ENCODE peak calls at places on chromosomes 2 and 18, in ten cellular contexts. N, X, U, P, J, K, R, G, Y and S are unnamed samples.

GRCh38 chr18:32040936-32041335 is 22.3 kb downstream of the RNF125 start:
- DNase-seq in R (no peak), K (no peak), Y (no peak), U (no peak), J (no peak), P (no peak), X (no peak), N (no peak), G (peak; percentile 30), S (no peak)

GRCh38 chr2:33304032-33304864 is 172.2 kb upstream of the RASGRP3 start:
- DNase-seq in P (no peak), G (no peak), N (no peak), K (peak; percentile 19), Y (no peak), R (no peak), J (no peak), U (no peak), X (no peak), S (no peak)

GRCh38 chr2:64393611-64394010 is 60.4 kb upstream of the LGALSL start:
- DNase-seq in N (no peak), X (no peak), J (no peak), P (no peak), U (no peak), Y (no peak), R (no peak), K (no peak), G (no peak), S (no peak)

GRCh38 chr2:85583667-85584353 is 421 bp upstream of the VAMP5 start:
- DNase-seq in Y (peak; percentile 58), J (no peak), N (peak; percentile 73), G (no peak), P (no peak), U (no peak), X (no peak), K (no peak), R (no peak), S (no peak)

GRCh38 chr2:241898681-241899270 is 29.2 kb downstream of the RTP5 start:
- DNase-seq in J (peak; percentile 70), R (no peak), G (no peak), K (no peak), P (peak; percentile 72), Y (no peak), U (no peak), X (peak; percentile 36), N (no peak), S (no peak)

GRCh38 chr2:37570773-37571570 is 100.5 kb downstream of the CDC42EP3 start:
- DNase-seq in R (no peak), J (no peak), G (no peak), K (no peak), Y (peak; percentile 77), P (no peak), X (no peak), N (no peak), U (no peak), S (peak; percentile 87)

GRCh38 chr18:23735021-23735464 is 45.8 kb downstream of the LAMA3 start:
- DNase-seq in U (no peak), K (no peak), G (no peak), N (no peak), P (no peak), R (no peak), J (no peak), X (no peak), Y (peak; percentile 48), S (no peak)

GRCh38 chr2:202154613-202155281 is 81.7 kb downstream of the KIAA2012 start:
- DNase-seq in U (no peak), J (no peak), Y (no peak), K (no peak), R (no peak), G (no peak), X (no peak), P (no peak), N (no peak), S (no peak)

GRCh38 chr2:43344911-43345373 is 118.5 kb upstream of the ZFP36L2 start:
- DNase-seq in R (peak; percentile 4), Y (peak; percentile 10), P (no peak), U (no peak), J (no peak), G (no peak), K (no peak), X (no peak), N (no peak), S (no peak)
- H3K4me3 ChIP-seq in R (no peak overlapping the region), Y (peak overlapping the region; percentile 59), P (no peak overlapping the region), U (peak overlapping the region; percentile 17), J (peak overlapping the region; percentile 2), G (no peak overlapping the region), K (no peak overlapping the region), X (no peak overlapping the region), N (no peak overlapping the region), S (no peak overlapping the region)

GRCh38 chr18:44685296-44685695 is 4.6 kb downstream of the SETBP1 start:
- DNase-seq in K (no peak), N (no peak), U (no peak), P (no peak), G (no peak), R (no peak), J (no peak), Y (no peak), X (no peak), S (no peak)

GRCh38 chr18:44681611-44682010 is 923 bp downstream of the SETBP1 start:
- DNase-seq in G (no peak), K (no peak), N (no peak), U (no peak), R (no peak), P (no peak), Y (no peak), X (no peak), J (no peak), S (no peak)

GRCh38 chr18:44682181-44682870 is 1.6 kb downstream of the SETBP1 start:
- DNase-seq in J (no peak), R (peak; percentile 27), P (peak; percentile 67), X (no peak), K (no peak), N (no peak), U (peak; percentile 24), Y (peak; percentile 46), G (no peak), S (no peak)

GRCh38 chr18:44682871-44683221 is 2.2 kb downstream of the SETBP1 start:
- DNase-seq in P (peak; percentile 54), U (no peak), N (no peak), K (no peak), G (no peak), J (no peak), Y (peak; percentile 51), R (no peak), X (no peak), S (no peak)

GRCh38 chr18:44683566-44683965 is 2.9 kb downstream of the SETBP1 start:
- DNase-seq in Y (peak; percentile 84), K (no peak), N (no peak), J (no peak), U (no peak), X (no peak), G (no peak), P (no peak), R (no peak), S (no peak)
- H3K4me3 ChIP-seq in Y (peak overlapping the region; percentile 13), K (no peak overlapping the region), N (no peak overlapping the region), J (peak overlapping the region; percentile 92), U (no peak overlapping the region), X (no peak overlapping the region), G (no peak overlapping the region), P (no peak overlapping the region), R (no peak overlapping the region), S (no peak overlapping the region)

DNA sequence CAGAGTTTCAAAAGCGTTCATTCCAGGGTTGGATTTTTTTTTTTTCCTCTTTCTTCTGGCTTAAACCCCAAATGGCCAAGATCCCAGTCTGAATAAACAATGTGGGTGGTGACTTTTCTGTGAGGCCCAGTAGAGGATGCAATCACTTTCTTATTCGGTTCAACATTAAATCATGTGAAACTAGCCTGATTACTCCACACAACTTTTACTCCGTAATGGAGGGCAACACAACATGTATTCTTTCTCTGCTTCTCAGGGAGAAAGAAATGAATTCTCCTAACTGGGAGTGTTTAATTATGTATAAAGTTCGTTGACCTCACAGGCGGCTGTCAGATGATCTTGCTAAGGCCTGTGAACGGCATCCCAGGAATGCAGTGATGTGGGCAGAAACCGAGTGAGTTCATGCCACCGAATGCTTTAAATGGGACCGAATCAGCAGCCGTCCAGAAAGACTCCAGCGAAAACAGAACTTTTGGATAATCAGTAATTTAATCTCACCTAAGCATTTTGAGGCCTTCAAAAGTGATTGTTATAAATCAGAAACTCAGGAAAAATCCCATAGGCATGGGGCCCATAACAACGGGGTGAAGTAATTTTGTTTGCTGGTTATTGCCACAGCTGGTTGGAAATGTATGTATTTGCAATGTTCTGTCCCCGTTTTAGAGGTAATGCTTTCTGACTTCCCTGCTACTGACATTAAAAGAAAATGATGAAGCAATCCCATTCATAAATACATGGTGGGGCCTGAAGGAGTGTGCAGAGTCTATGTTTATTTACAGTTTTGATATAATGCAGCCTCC is 81.5 kb downstream of the BCL2 start:
- DNase-seq in G (no peak), P (peak; percentile 37), R (peak; percentile 40), X (no peak), Y (peak; percentile 92), K (peak; percentile 37), J (no peak), N (peak; percentile 67), U (no peak), S (peak; percentile 83)
- H3K4me3 ChIP-seq in G (no peak overlapping the region), P (peak overlapping the region; percentile 2), R (peak overlapping the region; percentile 13), X (peak overlapping the region; percentile 4), Y (peak overlapping the region; percentile 70), K (peak overlapping the region; percentile 8), J (peak overlapping the region; percentile 60), N (no peak overlapping the region), U (peak overlapping the region; percentile 32), S (peak overlapping the region; percentile 19)

GRCh38 chr18:59220164-59220783 is 316 bp downstream of the GRP start:
- DNase-seq in G (no peak), Y (peak; percentile 43), X (no peak), J (no peak), R (no peak), K (no peak), P (no peak), U (no peak), N (no peak), S (peak; percentile 8)

GRCh38 chr18:59220784-59221765 is 1.1 kb downstream of the GRP start:
- DNase-seq in G (no peak), U (no peak), J (no peak), P (no peak), R (no peak), N (no peak), K (no peak), Y (no peak), X (no peak), S (no peak)

GRCh38 chr18:59218018-59218417 is 1.9 kb upstream of the GRP start:
- DNase-seq in U (no peak), Y (no peak), G (no peak), N (no peak), P (no peak), K (no peak), J (no peak), X (no peak), R (no peak), S (no peak)

GRCh38 chr18:59222341-59222740 is 2.4 kb downstream of the GRP start:
- DNase-seq in X (no peak), G (no peak), R (no peak), J (no peak), N (no peak), U (no peak), Y (no peak), P (no peak), K (no peak), S (no peak)

DNA sequence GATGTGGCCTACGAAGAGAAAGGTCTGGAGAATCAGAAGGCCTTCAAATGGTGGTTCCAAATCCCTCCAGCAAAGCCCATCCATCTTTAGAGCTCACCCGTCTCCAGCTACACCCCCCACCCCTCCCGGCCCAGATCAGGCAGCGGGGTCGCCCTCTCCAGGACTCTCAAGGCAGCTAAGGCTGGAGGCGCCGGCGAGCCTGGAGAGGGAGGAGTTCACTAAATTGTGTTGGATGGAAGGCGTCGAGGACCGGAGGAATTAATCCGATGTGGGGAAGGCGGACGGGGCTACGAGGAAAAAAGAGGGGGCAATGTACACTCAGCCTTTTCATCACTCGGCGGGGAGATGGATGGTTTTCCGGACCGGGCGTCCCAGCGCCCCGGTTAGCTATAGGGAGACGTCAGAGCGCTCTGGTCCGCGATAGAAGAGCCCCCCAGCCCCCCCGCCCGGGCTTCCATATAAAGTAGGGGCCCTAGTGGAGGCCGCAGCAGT is at the start of gene GRP:
- DNase-seq in X (no peak), K (no peak), N (no peak), U (no peak), J (no peak), G (no peak), R (no peak), Y (no peak), P (no peak), S (no peak)
- H3K4me3 ChIP-seq in X (peak within 1 kb of the TSS; percentile 39), K (no peak within 1 kb of the TSS), N (no peak within 1 kb of the TSS), U (peak within 1 kb of the TSS; percentile 49), J (peak within 1 kb of the TSS; percentile 17), G (no peak within 1 kb of the TSS), R (peak within 1 kb of the TSS; percentile 9), Y (no peak within 1 kb of the TSS), P (no peak within 1 kb of the TSS), S (no peak within 1 kb of the TSS)